ENCODE peak calls at places on chromosome 13, in five cellular contexts. D is erythroblast; B is RPMI8226; J is stimulated activated CD4-positive, alpha-beta T cell treated with anti-CD3 and anti-CD28 coated beads, Interleukin-1b, Interleukin-23, amount 100 ng/mL, for 1 hour; C is activated CD4-positive, alpha-beta T cell treated with anti-CD3 and anti-CD28 coated beads for 48 hours. A is an unnamed sample.

GRCh38 chr13:80251403-80251802 is 89.5 kb downstream of the SPRY2 start:
- DNase-seq in D (peak), B (peak), J (no peak), C (no peak), A (peak)

GRCh38 chr13:73056054-73056962 is 2.5 kb upstream of the KLF5 start:
- DNase-seq in D (no peak), B (no peak), J (no peak), C (no peak), A (peak)

GRCh38 chr13:110615322-110616102 is at the start of gene NAXD:
- DNase-seq in D (peak), B (peak), J (peak), C (peak), A (peak)

GRCh38 chr13:36282818-36283432 is 14.7 kb downstream of the CCDC169 start:
- DNase-seq in D (peak), B (peak), J (no peak), C (no peak), A (peak)

GRCh38 chr13:76973920-76974617 is 17.8 kb upstream of the CLN5 start:
- DNase-seq in D (no peak), B (no peak), J (no peak), C (no peak), A (no peak)

GRCh38 chr13:22062478-22063205 is 391.8 kb downstream of the FGF9 start:
- DNase-seq in D (no peak), B (no peak), J (no peak), C (no peak), A (no peak)

GRCh38 chr13:77896977-77897376 is 21.7 kb downstream of the EDNRB start:
- DNase-seq in D (no peak), B (no peak), J (no peak), C (no peak), A (no peak)

GRCh38 chr13:22110368-22110767 is 439.5 kb downstream of the FGF9 start:
- DNase-seq in D (no peak), B (no peak), J (no peak), C (no peak), A (no peak)

GRCh38 chr13:31896427-31896826 is 135.1 kb upstream of the FRY start:
- DNase-seq in D (peak), B (no peak), J (no peak), C (no peak), A (peak)

GRCh38 chr13:52739468-52740071 is at the start of gene CNMD:
- DNase-seq in D (no peak), B (no peak), J (no peak), C (no peak), A (no peak)

GRCh38 chr13:24011266-24011665 is 114.0 kb upstream of the C1QTNF9B start:
- DNase-seq in D (no peak), B (no peak), J (no peak), C (no peak), A (no peak)

GRCh38 chr13:110559429-110559943 is 2.0 kb downstream of the RAB20 start:
- DNase-seq in D (no peak), B (no peak), J (no peak), C (no peak), A (no peak)

GRCh38 chr13:100694722-100695644 is 20.4 kb upstream of the TMTC4 start:
- DNase-seq in D (peak), B (peak), J (no peak), C (peak), A (peak)